ENCODE peak calls at places on chromosomes 1 and 21, in ten cellular contexts. One of them, this sample, is unnamed.

GRCh38 chr1:175383239-175383638 is 190.7 kb upstream of the KIAA0040 start:
- DNase-seq in psoas muscle: no peak
- DNase-seq in posterior cingulate gyrus: no peak
- DNase-seq in stimulated activated CD8-positive, alpha-beta memory T cell treated with anti-CD3 and anti-CD28 coated beads, Interleukin-4, amount 100 ng/mL, for 4 hours: no peak
- DNase-seq in activated CD8-positive, alpha-beta memory T cell treated with anti-CD3 and anti-CD28 coated beads, Interleukin-2, amount 50 U/mL, for 4 hours: no peak
- DNase-seq in effector CD4-positive, alpha-beta T cell: no peak
- DNase-seq in fibroblast of pulmonary artery: no peak
- DNase-seq in lower lobe of right lung: no peak
- DNase-seq in heart left ventricle: no peak
- DNase-seq in mucosa of descending colon: no peak
- DNase-seq in this sample: no peak

GRCh38 chr1:36155560-36156328 is at the start of gene MAP7D1:
- DNase-seq in effector CD4-positive, alpha-beta T cell: peak; percentile 85
- DNase-seq in heart left ventricle: peak; percentile 96
- DNase-seq in fibroblast of pulmonary artery: peak; percentile 79
- DNase-seq in posterior cingulate gyrus: peak; percentile 98
- DNase-seq in activated CD8-positive, alpha-beta memory T cell treated with anti-CD3 and anti-CD28 coated beads, Interleukin-2, amount 50 U/mL, for 4 hours: peak; percentile 88
- DNase-seq in stimulated activated CD8-positive, alpha-beta memory T cell treated with anti-CD3 and anti-CD28 coated beads, Interleukin-4, amount 100 ng/mL, for 4 hours: peak; percentile 65
- DNase-seq in mucosa of descending colon: peak; percentile 91
- DNase-seq in psoas muscle: peak; percentile 96
- DNase-seq in lower lobe of right lung: peak; percentile 92
- DNase-seq in this sample: peak; percentile 82

GRCh38 chr1:59730759-59731478 is 83.8 kb upstream of the HOOK1 start:
- DNase-seq in posterior cingulate gyrus: peak; percentile 84
- DNase-seq in activated CD8-positive, alpha-beta memory T cell treated with anti-CD3 and anti-CD28 coated beads, Interleukin-2, amount 50 U/mL, for 4 hours: no peak
- DNase-seq in psoas muscle: peak; percentile 88
- DNase-seq in lower lobe of right lung: no peak
- DNase-seq in fibroblast of pulmonary artery: peak; percentile 91
- DNase-seq in stimulated activated CD8-positive, alpha-beta memory T cell treated with anti-CD3 and anti-CD28 coated beads, Interleukin-4, amount 100 ng/mL, for 4 hours: no peak
- DNase-seq in effector CD4-positive, alpha-beta T cell: no peak
- DNase-seq in mucosa of descending colon: peak; percentile 77
- DNase-seq in heart left ventricle: peak; percentile 64
- DNase-seq in this sample: no peak

GRCh38 chr21:45317401-45318145 is 29.9 kb upstream of the POFUT2 start:
- DNase-seq in heart left ventricle: peak; percentile 44
- DNase-seq in lower lobe of right lung: no peak
- DNase-seq in activated CD8-positive, alpha-beta memory T cell treated with anti-CD3 and anti-CD28 coated beads, Interleukin-2, amount 50 U/mL, for 4 hours: peak; percentile 11
- DNase-seq in mucosa of descending colon: no peak
- DNase-seq in posterior cingulate gyrus: peak; percentile 59
- DNase-seq in stimulated activated CD8-positive, alpha-beta memory T cell treated with anti-CD3 and anti-CD28 coated beads, Interleukin-4, amount 100 ng/mL, for 4 hours: no peak
- DNase-seq in effector CD4-positive, alpha-beta T cell: no peak
- DNase-seq in fibroblast of pulmonary artery: peak; percentile 73
- DNase-seq in psoas muscle: no peak
- DNase-seq in this sample: no peak

GRCh38 chr21:43297411-43297981 is 128.7 kb downstream of the CRYAA start:
- DNase-seq in heart left ventricle: peak; percentile 59
- DNase-seq in mucosa of descending colon: no peak
- DNase-seq in lower lobe of right lung: peak; percentile 30
- DNase-seq in stimulated activated CD8-positive, alpha-beta memory T cell treated with anti-CD3 and anti-CD28 coated beads, Interleukin-4, amount 100 ng/mL, for 4 hours: no peak
- DNase-seq in psoas muscle: peak; percentile 34
- DNase-seq in fibroblast of pulmonary artery: no peak
- DNase-seq in posterior cingulate gyrus: peak; percentile 54
- DNase-seq in activated CD8-positive, alpha-beta memory T cell treated with anti-CD3 and anti-CD28 coated beads, Interleukin-2, amount 50 U/mL, for 4 hours: no peak
- DNase-seq in effector CD4-positive, alpha-beta T cell: no peak
- DNase-seq in this sample: no peak

GRCh38 chr1:158809261-158809660 is 21.9 kb upstream of the MNDA start:
- DNase-seq in activated CD8-positive, alpha-beta memory T cell treated with anti-CD3 and anti-CD28 coated beads, Interleukin-2, amount 50 U/mL, for 4 hours: no peak
- DNase-seq in posterior cingulate gyrus: no peak
- DNase-seq in lower lobe of right lung: no peak
- DNase-seq in fibroblast of pulmonary artery: no peak
- DNase-seq in stimulated activated CD8-positive, alpha-beta memory T cell treated with anti-CD3 and anti-CD28 coated beads, Interleukin-4, amount 100 ng/mL, for 4 hours: no peak
- DNase-seq in effector CD4-positive, alpha-beta T cell: no peak
- DNase-seq in mucosa of descending colon: no peak
- DNase-seq in psoas muscle: no peak
- DNase-seq in heart left ventricle: no peak
- DNase-seq in this sample: no peak

GRCh38 chr1:40768146-40768990 is 15.2 kb upstream of the KCNQ4 start:
- DNase-seq in lower lobe of right lung: no peak
- DNase-seq in posterior cingulate gyrus: no peak
- DNase-seq in stimulated activated CD8-positive, alpha-beta memory T cell treated with anti-CD3 and anti-CD28 coated beads, Interleukin-4, amount 100 ng/mL, for 4 hours: no peak
- DNase-seq in activated CD8-positive, alpha-beta memory T cell treated with anti-CD3 and anti-CD28 coated beads, Interleukin-2, amount 50 U/mL, for 4 hours: no peak
- DNase-seq in fibroblast of pulmonary artery: no peak
- DNase-seq in heart left ventricle: no peak
- DNase-seq in psoas muscle: no peak
- DNase-seq in effector CD4-positive, alpha-beta T cell: no peak
- DNase-seq in mucosa of descending colon: no peak
- DNase-seq in this sample: no peak

GRCh38 chr1:178300350-178300699 is 196.4 kb downstream of the CLEC20A start:
- DNase-seq in mucosa of descending colon: no peak
- DNase-seq in fibroblast of pulmonary artery: no peak
- DNase-seq in lower lobe of right lung: no peak
- DNase-seq in effector CD4-positive, alpha-beta T cell: no peak
- DNase-seq in posterior cingulate gyrus: no peak
- DNase-seq in heart left ventricle: no peak
- DNase-seq in stimulated activated CD8-positive, alpha-beta memory T cell treated with anti-CD3 and anti-CD28 coated beads, Interleukin-4, amount 100 ng/mL, for 4 hours: no peak
- DNase-seq in psoas muscle: no peak
- DNase-seq in activated CD8-positive, alpha-beta memory T cell treated with anti-CD3 and anti-CD28 coated beads, Interleukin-2, amount 50 U/mL, for 4 hours: no peak
- DNase-seq in this sample: no peak

GRCh38 chr1:167409183-167409582 is 109.1 kb downstream of the CD247 start:
- DNase-seq in mucosa of descending colon: peak; percentile 33
- DNase-seq in activated CD8-positive, alpha-beta memory T cell treated with anti-CD3 and anti-CD28 coated beads, Interleukin-2, amount 50 U/mL, for 4 hours: no peak
- DNase-seq in lower lobe of right lung: no peak
- DNase-seq in effector CD4-positive, alpha-beta T cell: no peak
- DNase-seq in stimulated activated CD8-positive, alpha-beta memory T cell treated with anti-CD3 and anti-CD28 coated beads, Interleukin-4, amount 100 ng/mL, for 4 hours: no peak
- DNase-seq in psoas muscle: no peak
- DNase-seq in heart left ventricle: no peak
- DNase-seq in fibroblast of pulmonary artery: no peak
- DNase-seq in posterior cingulate gyrus: no peak
- DNase-seq in this sample: no peak

GRCh38 chr1:118461154-118461553 is 276.1 kb upstream of the SPAG17 start:
- DNase-seq in activated CD8-positive, alpha-beta memory T cell treated with anti-CD3 and anti-CD28 coated beads, Interleukin-2, amount 50 U/mL, for 4 hours: no peak
- DNase-seq in mucosa of descending colon: no peak
- DNase-seq in fibroblast of pulmonary artery: no peak
- DNase-seq in heart left ventricle: no peak
- DNase-seq in lower lobe of right lung: no peak
- DNase-seq in posterior cingulate gyrus: no peak
- DNase-seq in stimulated activated CD8-positive, alpha-beta memory T cell treated with anti-CD3 and anti-CD28 coated beads, Interleukin-4, amount 100 ng/mL, for 4 hours: no peak
- DNase-seq in psoas muscle: no peak
- DNase-seq in effector CD4-positive, alpha-beta T cell: no peak
- DNase-seq in this sample: no peak

GRCh38 chr21:38438476-38438893 is 59.8 kb downstream of the ERG start:
- DNase-seq in effector CD4-positive, alpha-beta T cell: no peak
- DNase-seq in lower lobe of right lung: peak; percentile 69
- DNase-seq in activated CD8-positive, alpha-beta memory T cell treated with anti-CD3 and anti-CD28 coated beads, Interleukin-2, amount 50 U/mL, for 4 hours: no peak
- DNase-seq in mucosa of descending colon: no peak
- DNase-seq in stimulated activated CD8-positive, alpha-beta memory T cell treated with anti-CD3 and anti-CD28 coated beads, Interleukin-4, amount 100 ng/mL, for 4 hours: no peak
- DNase-seq in heart left ventricle: peak; percentile 79
- DNase-seq in psoas muscle: peak; percentile 60
- DNase-seq in posterior cingulate gyrus: no peak
- DNase-seq in fibroblast of pulmonary artery: peak; percentile 99
- DNase-seq in this sample: no peak

GRCh38 chr21:37873655-37874054 is 42.6 kb downstream of the KCNJ6 start:
- DNase-seq in stimulated activated CD8-positive, alpha-beta memory T cell treated with anti-CD3 and anti-CD28 coated beads, Interleukin-4, amount 100 ng/mL, for 4 hours: no peak
- DNase-seq in psoas muscle: no peak
- DNase-seq in effector CD4-positive, alpha-beta T cell: no peak
- DNase-seq in activated CD8-positive, alpha-beta memory T cell treated with anti-CD3 and anti-CD28 coated beads, Interleukin-2, amount 50 U/mL, for 4 hours: no peak
- DNase-seq in lower lobe of right lung: no peak
- DNase-seq in heart left ventricle: no peak
- DNase-seq in posterior cingulate gyrus: no peak
- DNase-seq in fibroblast of pulmonary artery: peak; percentile 36
- DNase-seq in mucosa of descending colon: peak; percentile 13
- DNase-seq in this sample: no peak

GRCh38 chr1:33443705-33444180 is 12.8 kb upstream of the PHC2 start:
- DNase-seq in activated CD8-positive, alpha-beta memory T cell treated with anti-CD3 and anti-CD28 coated beads, Interleukin-2, amount 50 U/mL, for 4 hours: no peak
- DNase-seq in lower lobe of right lung: no peak
- DNase-seq in fibroblast of pulmonary artery: no peak
- DNase-seq in posterior cingulate gyrus: no peak
- DNase-seq in stimulated activated CD8-positive, alpha-beta memory T cell treated with anti-CD3 and anti-CD28 coated beads, Interleukin-4, amount 100 ng/mL, for 4 hours: no peak
- DNase-seq in effector CD4-positive, alpha-beta T cell: no peak
- DNase-seq in mucosa of descending colon: no peak
- DNase-seq in psoas muscle: peak; percentile 86
- DNase-seq in heart left ventricle: no peak
- DNase-seq in this sample: no peak

GRCh38 chr1:66374561-66375111 is 159.3 kb upstream of the SGIP1 start:
- DNase-seq in posterior cingulate gyrus: no peak
- DNase-seq in psoas muscle: no peak
- DNase-seq in mucosa of descending colon: no peak
- DNase-seq in heart left ventricle: no peak
- DNase-seq in stimulated activated CD8-positive, alpha-beta memory T cell treated with anti-CD3 and anti-CD28 coated beads, Interleukin-4, amount 100 ng/mL, for 4 hours: no peak
- DNase-seq in effector CD4-positive, alpha-beta T cell: no peak
- DNase-seq in activated CD8-positive, alpha-beta memory T cell treated with anti-CD3 and anti-CD28 coated beads, Interleukin-2, amount 50 U/mL, for 4 hours: peak; percentile 19
- DNase-seq in fibroblast of pulmonary artery: peak; percentile 74
- DNase-seq in lower lobe of right lung: no peak
- DNase-seq in this sample: no peak